ENCODE peak calls at places on chromosomes 11 and 22, in ten cellular contexts. G, Q, N, V, W, Z, U, C, A and L are unnamed samples.

GRCh38 chr11:70642301-70642700 is 244.0 kb downstream of the CTTN start:
- DNase-seq in G (no peak), Q (no peak), N (no peak), V (no peak), W (peak; percentile 94), Z (no peak), U (no peak), C (no peak), A (no peak), L (no peak)

GRCh38 chr11:10984250-10984649 is 126.4 kb upstream of the ZBED5 start:
- DNase-seq in G (no peak), Q (no peak), N (no peak), V (no peak), W (no peak), Z (no peak), U (peak; percentile 57), C (no peak), A (no peak), L (no peak)

GRCh38 chr11:14520086-14520901 is at the start of gene PSMA1:
- DNase-seq in G (peak; percentile 95), Q (peak; percentile 96), N (peak; percentile 96), V (peak; percentile 95), W (peak; percentile 96), Z (peak; percentile 92), U (peak; percentile 99), C (peak; percentile 93), A (peak; percentile 96), L (peak; percentile 97)

GRCh38 chr11:17473071-17473744 is 3.4 kb downstream of the ABCC8 start:
- DNase-seq in G (no peak), Q (no peak), N (no peak), V (no peak), W (peak; percentile 86), Z (no peak), U (peak; percentile 93), C (no peak), A (no peak), L (peak; percentile 44)

GRCh38 chr22:40541300-40541699 is 95.2 kb downstream of the MRTFA start:
- DNase-seq in G (no peak), Q (no peak), N (no peak), V (no peak), W (no peak), Z (no peak), U (no peak), C (no peak), A (no peak), L (no peak)

GRCh38 chr11:122140535-122140934 is 24.5 kb upstream of the BLID start:
- DNase-seq in G (no peak), Q (no peak), N (no peak), V (no peak), W (no peak), Z (no peak), U (no peak), C (no peak), A (no peak), L (no peak)

GRCh38 chr22:28950567-28951411 is 67.4 kb downstream of the ZNRF3 start:
- DNase-seq in G (no peak), Q (no peak), N (no peak), V (no peak), W (no peak), Z (no peak), U (no peak), C (no peak), A (no peak), L (no peak)

GRCh38 chr22:30810105-30810504 is 115.4 kb downstream of the OSBP2 start:
- DNase-seq in G (no peak), Q (no peak), N (no peak), V (no peak), W (no peak), Z (no peak), U (no peak), C (no peak), A (no peak), L (no peak)

GRCh38 chr22:30196141-30196866 is 50.3 kb downstream of the LIF start:
- DNase-seq in G (peak; percentile 66), Q (peak; percentile 68), N (peak; percentile 67), V (peak; percentile 82), W (peak; percentile 59), Z (peak; percentile 71), U (peak; percentile 90), C (peak; percentile 86), A (peak; percentile 81), L (peak; percentile 82)

GRCh38 chr11:4186464-4187054 is 92.0 kb downstream of the RRM1 start:
- DNase-seq in G (no peak), Q (no peak), N (no peak), V (no peak), W (no peak), Z (no peak), U (no peak), C (no peak), A (no peak), L (no peak)

GRCh38 chr22:40759294-40759840 is 59.8 kb downstream of the SLC25A17 start:
- DNase-seq in G (no peak), Q (no peak), N (no peak), V (no peak), W (no peak), Z (no peak), U (no peak), C (no peak), A (no peak), L (no peak)

GRCh38 chr22:43543522-43544281 is 131.9 kb downstream of the MPPED1 start:
- DNase-seq in G (no peak), Q (no peak), N (no peak), V (no peak), W (no peak), Z (no peak), U (no peak), C (no peak), A (no peak), L (no peak)

GRCh38 chr11:78615724-78616123 is 41.1 kb upstream of the NARS2 start:
- DNase-seq in G (no peak), Q (no peak), N (no peak), V (no peak), W (no peak), Z (no peak), U (no peak), C (no peak), A (no peak), L (no peak)
- TF ChIP-seq CTCF in G (no peak), Q (no peak), N (no peak), V (no peak), W (no peak), Z (no peak), U (peak; percentile 68), C (no peak), A (no peak), L (no peak)

GRCh38 chr22:48643066-48643731 is 1184.5 kb downstream of the BRD1 start:
- DNase-seq in G (no peak), Q (no peak), N (no peak), V (no peak), W (no peak), Z (no peak), U (no peak), C (no peak), A (no peak), L (no peak)
- H3K9me3 ChIP-seq in G (no peaks in the 10 kb centered on the region), Q (no peaks in the 10 kb centered on the region), N (no peaks in the 10 kb centered on the region), V (no peaks in the 10 kb centered on the region), W (no peaks in the 10 kb centered on the region), Z (no peaks in the 10 kb centered on the region), U (no peaks in the 10 kb centered on the region), C (no peaks in the 10 kb centered on the region), A (no peaks in the 10 kb centered on the region), L (no peaks in the 10 kb centered on the region)

GRCh38 chr11:68045900-68046299 is 7.1 kb downstream of the TCIRG1 start:
- DNase-seq in G (no peak), Q (no peak), N (no peak), V (no peak), W (no peak), Z (no peak), U (no peak), C (no peak), A (no peak), L (no peak)

GRCh38 chr11:68043029-68043348 is 4.2 kb downstream of the TCIRG1 start:
- DNase-seq in G (no peak), Q (no peak), N (no peak), V (no peak), W (no peak), Z (no peak), U (no peak), C (no peak), A (no peak), L (no peak)

GRCh38 chr11:68044898-68045351 is 6.1 kb downstream of the TCIRG1 start:
- DNase-seq in G (no peak), Q (no peak), N (no peak), V (no peak), W (no peak), Z (no peak), U (no peak), C (no peak), A (no peak), L (no peak)

GRCh38 chr11:68043349-68044144 is 4.7 kb downstream of the TCIRG1 start:
- DNase-seq in G (no peak), Q (no peak), N (peak; percentile 32), V (no peak), W (peak; percentile 59), Z (peak; percentile 27), U (no peak), C (peak; percentile 62), A (no peak), L (no peak)

DNA sequence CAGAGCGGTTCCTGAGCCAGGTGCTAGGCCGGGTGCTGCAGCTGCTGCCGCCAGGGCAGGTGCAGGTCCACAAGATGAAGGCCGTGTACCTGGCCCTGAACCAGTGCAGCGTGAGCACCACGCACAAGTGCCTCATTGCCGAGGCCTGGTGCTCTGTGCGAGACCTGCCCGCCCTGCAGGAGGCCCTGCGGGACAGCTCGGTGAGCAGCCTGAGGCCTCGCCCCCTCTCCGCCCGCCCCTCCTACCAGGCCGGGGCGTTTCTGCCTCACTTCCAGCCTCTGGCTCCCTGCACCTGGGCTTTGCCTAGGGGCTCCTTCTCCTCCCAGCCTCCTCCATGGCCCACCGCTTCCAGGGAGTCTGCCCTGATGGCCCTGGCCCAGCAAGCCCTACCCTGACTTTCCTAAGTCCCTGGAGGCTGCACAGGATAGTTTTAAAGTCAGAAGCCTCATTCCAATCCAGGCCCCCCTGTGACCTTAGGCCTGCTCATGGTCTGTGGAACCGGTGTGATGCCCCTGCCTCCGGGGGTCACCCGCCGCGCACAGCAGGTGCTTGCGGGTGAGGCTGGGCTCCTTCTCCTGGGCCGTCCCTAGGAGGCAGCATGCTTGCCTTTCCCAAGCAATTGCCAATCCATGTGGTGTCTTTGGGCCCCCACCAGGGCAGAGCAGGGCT is 5.5 kb downstream of the TCIRG1 start:
- DNase-seq in G (no peak), Q (no peak), N (no peak), V (no peak), W (no peak), Z (peak; percentile 13), U (peak; percentile 64), C (no peak), A (no peak), L (peak; percentile 72)
- TF ChIP-seq CTCF in G (no peak), Q (no peak), N (no peak), V (no peak), W (peak; percentile 16), Z (no peak), U (peak; percentile 33), C (no peak), A (no peak), L (no peak)

DNA sequence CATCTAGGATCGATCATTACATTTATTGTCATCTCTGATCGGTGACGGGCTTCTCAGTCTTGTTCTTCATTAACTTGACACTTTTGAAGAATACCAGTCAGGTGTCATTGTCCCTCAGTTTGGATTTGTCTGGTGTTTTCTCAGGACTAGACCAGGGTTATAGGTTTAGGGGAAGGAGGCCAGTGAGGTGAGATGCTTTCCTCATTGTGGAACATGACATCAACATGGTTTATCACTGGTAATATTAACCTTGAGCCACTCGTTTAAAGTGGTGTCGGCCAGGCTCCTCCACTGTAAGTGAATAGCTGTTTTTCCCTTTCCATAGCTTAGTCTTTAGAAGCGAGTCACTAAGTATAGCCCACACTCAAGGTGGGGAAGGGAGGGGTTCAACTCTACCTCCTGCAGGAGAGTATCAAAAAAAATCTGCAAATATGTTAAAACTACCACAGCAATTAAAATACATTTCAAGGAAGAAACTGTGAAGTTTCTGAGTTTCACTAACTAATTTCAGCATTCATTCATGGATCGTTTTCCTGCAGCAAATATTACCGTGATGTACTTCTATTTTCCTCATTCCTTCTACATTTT is 42.0 kb downstream of the KCNQ1OT1 start:
- DNase-seq in G (no peak), Q (no peak), N (no peak), V (no peak), W (no peak), Z (no peak), U (no peak), C (no peak), A (no peak), L (no peak)
- H3K9me3 ChIP-seq in G (no peaks in the 10 kb centered on the region), Q (peaks cover 6% of the 10 kb centered on the region), N (peaks cover 6% of the 10 kb centered on the region), V (no peaks in the 10 kb centered on the region), W (peaks cover 19% of the 10 kb centered on the region), Z (no peaks in the 10 kb centered on the region), U (peaks cover 71% of the 10 kb centered on the region), C (peaks cover 9% of the 10 kb centered on the region), A (peaks cover 45% of the 10 kb centered on the region), L (no peaks in the 10 kb centered on the region)